ENCODE peak calls at places on chromosomes 2 and 18, in four cellular contexts. T, X, G and M are unnamed samples.

GRCh38 chr2:85132834-85133637 is at the start of gene TCF7L1:
- DNase-seq in T (peak), X (peak), G (peak), M (peak)

GRCh38 chr2:227325824-227326195 is 759 bp downstream of the MFF start:
- DNase-seq in T (peak), X (peak), G (no peak), M (no peak)

GRCh38 chr2:109304731-109305470 is 175.9 kb downstream of the SH3RF3 start:
- DNase-seq in T (no peak), X (no peak), G (no peak), M (no peak)

GRCh38 chr18:57898506-57899124 is 95.5 kb upstream of the ATP8B1 start:
- DNase-seq in T (peak), X (peak), G (no peak), M (no peak)

GRCh38 chr18:59055345-59056032 is 84.2 kb upstream of the SEC11C start:
- DNase-seq in T (peak), X (no peak), G (no peak), M (no peak)

GRCh38 chr2:7510353-7510752 is 593.1 kb downstream of the RNF144A start:
- DNase-seq in T (no peak), X (no peak), G (no peak), M (no peak)

GRCh38 chr18:8685141-8685913 is 20.0 kb upstream of the MTCL1 start:
- DNase-seq in T (peak), X (no peak), G (no peak), M (no peak)

GRCh38 chr2:80007722-80008503 is 296.6 kb downstream of the LRRTM1 start:
- DNase-seq in T (no peak), X (no peak), G (no peak), M (no peak)

GRCh38 chr2:112033600-112033999 is 21.5 kb upstream of the TMEM87B start:
- DNase-seq in T (peak), X (no peak), G (no peak), M (no peak)

GRCh38 chr2:189276277-189276676 is 96.7 kb upstream of the COL5A2 start:
- DNase-seq in T (peak), X (peak), G (no peak), M (no peak)

GRCh38 chr2:195543063-195543462 is 114.0 kb upstream of the SLC39A10 start:
- DNase-seq in T (no peak), X (no peak), G (no peak), M (no peak)